ENCODE peak calls at places on chromosome 20, in five cellular contexts. D is EH, J is GOT3, S is T-cell, A is T-helper 2 cell. E is an unnamed sample.

GRCh38 chr20:36847009-36847709 is 28.8 kb upstream of the TLDC2 start:
- DNase-seq in S (no peak), J (peak; percentile 49), D (peak; percentile 86), A (no peak), E (peak; percentile 80)

GRCh38 chr20:14337400-14338171 is at the start of gene FLRT3:
- DNase-seq in S (no peak), D (peak; percentile 92), J (no peak), A (no peak), E (peak; percentile 98)

GRCh38 chr20:50385733-50386640 is 124.2 kb upstream of the PTPN1 start:
- DNase-seq in D (no peak), A (no peak), S (peak; percentile 75), J (no peak), E (no peak)

GRCh38 chr20:1331801-1332453 is 3.0 kb upstream of the SDCBP2 start:
- DNase-seq in A (no peak), S (no peak), D (no peak), J (no peak), E (no peak)

GRCh38 chr20:57672953-57673575 is 36.8 kb downstream of the PMEPA1 start:
- DNase-seq in D (no peak), J (no peak), S (no peak), A (no peak), E (no peak)

GRCh38 chr20:52379723-52380336 is 188.3 kb upstream of the ZFP64 start:
- DNase-seq in D (peak; percentile 4), J (peak; percentile 2), S (no peak), A (no peak), E (peak; percentile 31)

GRCh38 chr20:32737371-32738223 is 5.7 kb downstream of the COMMD7 start:
- DNase-seq in A (no peak), S (no peak), D (peak; percentile 86), J (no peak), E (peak; percentile 69)

GRCh38 chr20:4134861-4135379 is 119.6 kb upstream of the RNF24 start:
- DNase-seq in S (no peak), J (no peak), A (no peak), D (no peak), E (no peak)

GRCh38 chr20:39429716-39430115 is 467.6 kb downstream of the DHX35 start:
- DNase-seq in A (no peak), S (no peak), D (no peak), J (no peak), E (no peak)

E was measured in astrocyte of the hippocampus.